ENCODE peak calls at places on chromosomes 3 and 15, in four cellular contexts. D, L, O and B are unnamed samples.

GRCh38 chr3:177673105-177673804 is 476.0 kb upstream of the TBL1XR1 start:
- DNase-seq in D (peak), L (no peak), O (no peak), B (no peak)

GRCh38 chr3:79515072-79515471 is 252.7 kb downstream of the ROBO1 start:
- DNase-seq in D (no peak), L (no peak), O (no peak), B (no peak)

GRCh38 chr15:78111788-78112187 is 19.4 kb downstream of the SH2D7 start:
- DNase-seq in D (no peak), L (no peak), O (no peak), B (peak)

GRCh38 chr15:60374628-60375081 is 23.1 kb downstream of the ANXA2 start:
- DNase-seq in D (peak), L (no peak), O (no peak), B (no peak)

GRCh38 chr3:112638327-112639020 is 2.5 kb downstream of the CCDC80 start:
- DNase-seq in D (no peak), L (no peak), O (no peak), B (peak)

GRCh38 chr3:59127071-59127470 is 77.2 kb upstream of the CFAP20DC start:
- DNase-seq in D (peak), L (no peak), O (no peak), B (no peak)

GRCh38 chr15:99443768-99444446 is 121.9 kb upstream of the MEF2A start:
- DNase-seq in D (no peak), L (no peak), O (no peak), B (no peak)

GRCh38 chr3:184414418-184415228 is 34.8 kb downstream of the CHRD start:
- DNase-seq in D (no peak), L (no peak), O (no peak), B (no peak)

GRCh38 chr15:71380345-71380744 is 265.1 kb downstream of the THSD4 start:
- DNase-seq in D (no peak), L (no peak), O (no peak), B (no peak)